ENCODE peak calls at places on chromosomes 4 and X, in four cellular contexts. A is body of pancreas, B is ovary, D is GM23338. G is an unnamed sample.
A peak's percentile ranks its signal among the peaks of the same experiment; 100 is the strongest.

GRCh38 chr4:159160242-159160641 is 57.4 kb downstream of the RAPGEF2 start:
- DNase-seq in D (no peak), B (no peak), A (no peak), G (no peak)

GRCh38 chrX:40952855-40953254 is 132.4 kb upstream of the USP9X start:
- DNase-seq in B (no peak), D (no peak), A (peak; percentile 3), G (no peak)

GRCh38 chr4:80500593-80500992 is 165.1 kb downstream of the CFAP299 start:
- DNase-seq in B (no peak), A (peak; percentile 5), D (no peak), G (no peak)

GRCh38 chrX:50161143-50161542 is 39.7 kb downstream of the AKAP4 start:
- DNase-seq in B (no peak), A (no peak), D (no peak), G (no peak)

GRCh38 chrX:21870494-21870893 is 14.7 kb downstream of the YY2 start:
- DNase-seq in A (no peak), B (no peak), D (no peak), G (no peak)

GRCh38 chr4:174764105-174764729 is 64.8 kb downstream of the GLRA3 start:
- DNase-seq in D (peak; percentile 78), A (no peak), B (no peak), G (no peak)

GRCh38 chr4:169774466-169775445 is 17.0 kb upstream of the HPF1 start:
- DNase-seq in D (peak; percentile 66), A (peak; percentile 4), B (peak; percentile 41), G (no peak)

GRCh38 chr4:212438-213174 is 88.3 kb downstream of the ZNF718 start:
- DNase-seq in B (peak; percentile 76), D (peak; percentile 98), A (peak; percentile 85), G (peak; percentile 75)

GRCh38 chr4:11426716-11427115 is 2.0 kb downstream of the HS3ST1 start:
- DNase-seq in B (no peak), D (no peak), A (no peak), G (no peak)

GRCh38 chr4:100738388-100739165 is 220.8 kb upstream of the EMCN start:
- DNase-seq in D (no peak), B (no peak), A (peak; percentile 2), G (peak; percentile 38)

GRCh38 chr4:17029964-17030363 is 131.5 kb upstream of the LDB2 start:
- DNase-seq in A (no peak), B (no peak), D (no peak), G (no peak)

GRCh38 chr4:64014647-64015046 is 394.6 kb downstream of the TECRL start:
- DNase-seq in B (no peak), D (no peak), A (no peak), G (no peak)

GRCh38 chr4:128347930-128348660 is 60.5 kb upstream of the PGRMC2 start:
- DNase-seq in A (no peak), D (no peak), B (no peak), G (no peak)

GRCh38 chrX:64093761-64094160 is 111.7 kb downstream of the AMER1 start:
- DNase-seq in B (no peak), A (no peak), D (peak; percentile 67), G (no peak)

GRCh38 chrX:109590176-109590575 is 34.8 kb downstream of the KCNE5 start:
- DNase-seq in B (no peak), A (no peak), D (no peak), G (no peak)

GRCh38 chrX:118655561-118656246 is 71.7 kb upstream of the IL13RA1 start:
- DNase-seq in A (no peak), B (no peak), D (no peak), G (no peak)

GRCh38 chr4:149279331-149279730 is 536.3 kb downstream of the IQCM start:
- DNase-seq in B (no peak), D (no peak), A (no peak), G (no peak)

GRCh38 chrX:47854474-47854873 is 17.8 kb downstream of the ZNF81 start:
- DNase-seq in B (peak; percentile 49), A (peak; percentile 28), D (peak; percentile 31), G (peak; percentile 21)

GRCh38 chr4:2630556-2631273 is 94.3 kb downstream of the FAM193A start:
- DNase-seq in B (no peak), D (peak; percentile 35), A (no peak), G (no peak)

GRCh38 chrX:136147320-136147901 is at the start of gene FHL1:
- DNase-seq in B (peak; percentile 72), A (peak; percentile 30), D (peak; percentile 56), G (peak; percentile 79)

GRCh38 chrX:96837808-96838207 is 45.9 kb upstream of the RPA4 start:
- DNase-seq in A (no peak), D (no peak), B (no peak), G (no peak)

GRCh38 chr4:156824451-156825060 is 147.0 kb downstream of the PDGFC start:
- DNase-seq in D (no peak), B (no peak), A (no peak), G (no peak)

GRCh38 chrX:16946971-16947562 is 609 bp downstream of the REPS2 start:
- DNase-seq in B (peak; percentile 47), D (no peak), A (peak; percentile 59), G (peak; percentile 18)

GRCh38 chrX:74297766-74298165 is 6.2 kb upstream of the ZCCHC13 start:
- DNase-seq in D (no peak), A (no peak), B (no peak), G (no peak)

GRCh38 chr4:109821186-109821585 is 5.6 kb downstream of the GAR1 start:
- DNase-seq in B (no peak), D (no peak), A (no peak), G (no peak)

GRCh38 chr4:40842318-40842717 is 92.6 kb downstream of the NSUN7 start:
- DNase-seq in B (peak; percentile 59), A (peak; percentile 8), D (no peak), G (no peak)

GRCh38 chr4:164215113-164215741 is 538.7 kb upstream of the SMIM31 start:
- DNase-seq in A (no peak), D (peak; percentile 29), B (no peak), G (no peak)

GRCh38 chr4:112910109-112910736 is 139.2 kb upstream of the ANK2 start:
- DNase-seq in B (no peak), A (no peak), D (no peak), G (no peak)

GRCh38 chrX:154096140-154097002 is 1.1 kb downstream of the MECP2 start:
- DNase-seq in B (peak; percentile 46), D (no peak), A (no peak), G (peak; percentile 20)

GRCh38 chr4:146059153-146059552 is 116.4 kb upstream of the LSM6 start:
- DNase-seq in A (no peak), B (no peak), D (no peak), G (no peak)

GRCh38 chr4:146059865-146060264 is 115.7 kb upstream of the LSM6 start:
- DNase-seq in B (no peak), A (no peak), D (no peak), G (no peak)

GRCh38 chr4:146062325-146062715 is 113.2 kb upstream of the LSM6 start:
- DNase-seq in D (no peak), A (no peak), B (no peak), G (no peak)

GRCh38 chr4:146061610-146062324 is 113.8 kb upstream of the LSM6 start:
- DNase-seq in A (no peak), B (no peak), D (no peak), G (no peak)

GRCh38 chr4:146058531-146058930 is 117.0 kb upstream of the LSM6 start:
- DNase-seq in A (no peak), B (no peak), D (no peak), G (no peak)
- H3K4me1 ChIP-seq in A (no peaks in the 10 kb centered on the region), B (no peaks in the 10 kb centered on the region), D (peaks cover 16% of the 10 kb centered on the region), G (no peaks in the 10 kb centered on the region)

GRCh38 chr4:67749286-67749685 is 4.9 kb downstream of the GNRHR start:
- DNase-seq in B (no peak), A (no peak), D (no peak), G (no peak)
- H3K4me3 ChIP-seq in B (no peak overlapping the region), A (no peak overlapping the region), D (no peak overlapping the region), G (no peak overlapping the region)

GRCh38 chr4:5051210-5051691 is at the start of gene STK32B:
- DNase-seq in A (peak; percentile 51), B (peak; percentile 70), D (peak; percentile 87), G (peak; percentile 55)
- H3K27me3 ChIP-seq in A (no peaks in the 10 kb centered on the region), B (no peaks in the 10 kb centered on the region), D (peaks cover 41% of the 10 kb centered on the region), G (no peaks in the 10 kb centered on the region)

GRCh38 chrX:108132034-108132433 is 40.5 kb downstream of the ATG4A start:
- DNase-seq in A (no peak), B (no peak), D (no peak), G (no peak)
- H3K4me1 ChIP-seq in A (no peaks in the 10 kb centered on the region), B (no peaks in the 10 kb centered on the region), D (no peaks in the 10 kb centered on the region), G (no peaks in the 10 kb centered on the region)

GRCh38 chrX:8783100-8784098 is 17.8 kb downstream of the FAM9A start:
- DNase-seq in B (no peak), A (peak; percentile 38), D (peak; percentile 79), G (no peak)
- H3K4me3 ChIP-seq in B (no peak overlapping the region), A (no peak overlapping the region), D (no peak overlapping the region), G (no peak overlapping the region)

GRCh38 chr4:3829954-3830773 is 64.0 kb downstream of the ADRA2C start:
- DNase-seq in D (peak; percentile 56), B (no peak), A (no peak), G (no peak)
- H3K27me3 ChIP-seq in D (no peaks in the 10 kb centered on the region), B (no peaks in the 10 kb centered on the region), A (no peaks in the 10 kb centered on the region), G (no peaks in the 10 kb centered on the region)

DNA sequence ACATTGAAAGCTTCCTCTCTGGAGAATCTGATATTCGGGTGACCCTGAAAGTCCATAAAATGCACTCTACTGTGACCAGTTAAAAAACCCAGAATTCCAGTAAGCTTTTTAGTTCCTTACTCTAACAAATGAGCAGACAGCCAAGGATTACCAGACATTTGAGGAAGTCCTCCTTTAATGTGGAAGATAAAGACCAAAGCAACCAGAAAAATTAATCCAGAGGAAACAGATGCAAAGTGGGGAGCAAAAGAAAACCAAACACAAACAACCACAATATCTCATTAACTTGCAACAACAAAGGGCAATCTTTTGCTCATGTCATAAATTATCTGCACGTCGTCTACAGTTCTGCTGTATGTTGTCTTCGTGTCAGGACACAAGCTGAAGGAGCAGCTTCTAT is 164.4 kb downstream of the PJA1 start:
- DNase-seq in D (no peak), B (no peak), A (no peak), G (no peak)
- H3K4me1 ChIP-seq in D (no peaks in the 10 kb centered on the region), B (peaks cover 6% of the 10 kb centered on the region), A (peaks cover 6% of the 10 kb centered on the region), G (peaks cover 7% of the 10 kb centered on the region)

GRCh38 chrX:34130501-34130900 is 1.6 kb downstream of the FAM47A start:
- DNase-seq in A (no peak), B (no peak), D (no peak), G (no peak)

GRCh38 chrX:34130980-34131744 is 952 bp downstream of the FAM47A start:
- DNase-seq in A (no peak), D (no peak), B (peak; percentile 25), G (no peak)

GRCh38 chrX:34132028-34132427 is at the start of gene FAM47A:
- DNase-seq in D (no peak), B (no peak), A (no peak), G (no peak)
- H3K4me3 ChIP-seq in D (no peak within 1 kb of the TSS), B (no peak within 1 kb of the TSS), A (no peak within 1 kb of the TSS), G (no peak within 1 kb of the TSS)

DNA sequence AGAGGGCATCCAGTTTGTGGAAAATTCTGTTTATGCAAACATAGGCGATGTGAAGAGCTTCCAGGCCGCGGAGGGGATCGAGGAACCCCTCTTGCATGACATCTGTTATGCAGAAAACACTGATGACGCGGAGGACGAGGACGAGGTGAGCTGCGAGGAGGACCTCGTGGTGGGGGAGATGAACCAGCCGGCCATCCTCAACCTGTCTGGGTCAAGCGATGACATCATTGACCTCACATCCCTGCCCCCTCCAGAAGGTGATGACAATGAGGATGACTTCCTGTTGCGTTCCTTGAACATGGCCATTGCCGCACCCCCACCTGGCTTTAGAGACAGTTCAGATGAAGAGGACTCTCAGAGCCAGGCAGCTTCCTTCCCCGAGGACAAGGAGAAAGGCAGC is 74.6 kb upstream of the PRPS2 start:
- DNase-seq in B (no peak), A (no peak), D (no peak), G (no peak)
- H3K27me3 ChIP-seq in B (no peaks in the 10 kb centered on the region), A (no peaks in the 10 kb centered on the region), D (no peaks in the 10 kb centered on the region), G (no peaks in the 10 kb centered on the region)

G was measured in uterus.